ENCODE peak calls at places on chromosome 15, in seven cellular contexts. S is Daoy; U is NCI-H1092 treated with DMSO at 0.1 percent for 48 hours; F is stimulated activated CD4-positive, alpha-beta T cell treated with anti-CD3 and anti-CD28 coated beads, Interleukin-2, amount 100 ng/mL, for 4 hours; L is cardiac muscle cell; X is heart left ventricle; J is CD4-positive, alpha-beta T cell. O is an unnamed sample.

GRCh38 chr15:100859970-100860828 is 19.4 kb upstream of the ALDH1A3 start:
- DNase-seq in J (no peak), S (no peak), X (no peak), U (no peak), F (no peak), L (no peak), O (no peak)

GRCh38 chr15:73959012-73959581 is 32.8 kb downstream of the LOXL1 start:
- DNase-seq in J (peak), U (peak), X (no peak), L (no peak), F (no peak), S (peak), O (no peak)

GRCh38 chr15:65918357-65918920 is 49.1 kb downstream of the RAB11A start:
- DNase-seq in U (no peak), X (no peak), L (no peak), S (no peak), F (no peak), J (no peak), O (no peak)

GRCh38 chr15:96146711-96147110 is 183.8 kb upstream of the NR2F2 start:
- DNase-seq in F (no peak), L (no peak), X (no peak), S (no peak), U (no peak), J (no peak), O (no peak)

GRCh38 chr15:45091581-45091980 is 22.4 kb downstream of the DUOX2 start:
- DNase-seq in S (no peak), X (no peak), J (no peak), L (no peak), F (no peak), U (no peak), O (no peak)

GRCh38 chr15:68080783-68081182 is 26.7 kb downstream of the PIAS1 start:
- DNase-seq in U (no peak), J (no peak), S (no peak), X (no peak), F (no peak), L (no peak), O (no peak)

GRCh38 chr15:90665288-90666134 is 51.6 kb upstream of the BLM start:
- DNase-seq in L (peak), X (peak), J (no peak), U (no peak), F (no peak), S (peak), O (peak)

GRCh38 chr15:51403072-51403878 is 61.8 kb downstream of the GLDN start:
- DNase-seq in L (peak), U (no peak), X (no peak), S (peak), F (no peak), J (no peak), O (no peak)

GRCh38 chr15:96330064-96330449 is 443 bp upstream of the NR2F2 start:
- DNase-seq in J (no peak), U (peak), L (peak), F (no peak), X (no peak), S (no peak), O (peak)

GRCh38 chr15:101092186-101092866 is 159.5 kb downstream of the CHSY1 start:
- DNase-seq in X (no peak), F (no peak), J (no peak), L (peak), U (no peak), S (no peak), O (no peak)

GRCh38 chr15:97804950-97805349 is 155.6 kb upstream of the ARRDC4 start:
- DNase-seq in S (no peak), X (no peak), F (no peak), U (no peak), J (no peak), L (no peak), O (no peak)

GRCh38 chr15:75531041-75531450 is 48.1 kb downstream of the PTPN9 start:
- DNase-seq in U (no peak), X (peak), S (no peak), J (no peak), F (no peak), L (peak), O (no peak)

GRCh38 chr15:43518073-43518761 is 809 bp downstream of the MAP1A start:
- DNase-seq in L (peak), X (no peak), F (peak), J (no peak), U (peak), S (peak), O (peak)

GRCh38 chr15:69548771-69549170 is 96.2 kb downstream of the RPLP1 start:
- DNase-seq in J (no peak), F (no peak), L (no peak), S (no peak), X (no peak), U (no peak), O (no peak)

GRCh38 chr15:29849716-29850115 is 27.4 kb upstream of the TJP1 start:
- DNase-seq in J (no peak), U (no peak), X (no peak), F (no peak), L (no peak), S (peak), O (no peak)

O was measured in amygdala.